ENCODE peak calls at places on chromosomes 7 and 10, in six cellular contexts. C is fibroblast of lung, F is breast epithelium, W is kidney epithelial cell, P is heart left ventricle, R is foreskin keratinocyte. T is an unnamed sample.

GRCh38 chr10:112278871-112279270 is 4.3 kb upstream of the TECTB start:
- DNase-seq in C (no peak), F (no peak), W (no peak), P (no peak), R (no peak), T (no peak)

GRCh38 chr10:103273026-103273425 is 3.9 kb upstream of the INA start:
- DNase-seq in C (peak; percentile 98), F (peak; percentile 45), W (peak; percentile 93), P (no peak), R (peak; percentile 88), T (peak; percentile 98)

GRCh38 chr10:119045561-119045960 is 16.0 kb downstream of the NANOS1 start:
- DNase-seq in C (no peak), F (no peak), W (no peak), P (no peak), R (no peak), T (no peak)

GRCh38 chr10:78777466-78778256 is 291.1 kb upstream of the ZMIZ1 start:
- DNase-seq in C (peak; percentile 40), F (no peak), W (no peak), P (peak; percentile 69), R (no peak), T (no peak)

GRCh38 chr7:124720195-124720594 is 45.4 kb downstream of the GPR37 start:
- DNase-seq in C (peak; percentile 60), F (no peak), W (peak; percentile 21), P (no peak), R (peak; percentile 75), T (no peak)

GRCh38 chr10:20147679-20148078 is 331.4 kb downstream of the PLXDC2 start:
- DNase-seq in C (no peak), F (no peak), W (peak; percentile 2), P (no peak), R (no peak), T (no peak)

GRCh38 chr10:89393898-89394297 is 1.5 kb downstream of the IFIT1 start:
- DNase-seq in C (no peak), F (no peak), W (no peak), P (no peak), R (no peak), T (no peak)

GRCh38 chr10:45380903-45381610 is 7.0 kb downstream of the ALOX5 start:
- DNase-seq in C (no peak), F (no peak), W (no peak), P (no peak), R (no peak), T (no peak)

GRCh38 chr7:158193446-158193845 is 394.2 kb downstream of the PTPRN2 start:
- DNase-seq in C (no peak), F (no peak), W (no peak), P (no peak), R (no peak), T (no peak)

GRCh38 chr7:111756687-111757178 is 194.4 kb upstream of the IMMP2L start:
- DNase-seq in C (peak; percentile 76), F (peak; percentile 44), W (no peak), P (peak; percentile 35), R (no peak), T (peak; percentile 22)

GRCh38 chr7:103866919-103867318 is 122.5 kb downstream of the RELN start:
- DNase-seq in C (no peak), F (no peak), W (no peak), P (no peak), R (no peak), T (no peak)

GRCh38 chr7:157521752-157522151 is 184.9 kb downstream of the DNAJB6 start:
- DNase-seq in C (no peak), F (peak; percentile 7), W (no peak), P (no peak), R (no peak), T (no peak)

GRCh38 chr7:139488810-139489209 is 5.3 kb upstream of the KLRG2 start:
- DNase-seq in C (no peak), F (no peak), W (peak; percentile 53), P (no peak), R (no peak), T (no peak)

GRCh38 chr7:48337012-48337621 is 165.9 kb downstream of the ABCA13 start:
- DNase-seq in C (peak; percentile 9), F (no peak), W (no peak), P (no peak), R (no peak), T (no peak)

GRCh38 chr7:64685091-64685490 is 19.2 kb downstream of the ZNF107 start:
- DNase-seq in C (no peak), F (no peak), W (no peak), P (no peak), R (no peak), T (no peak)

GRCh38 chr7:26348234-26348851 is 56.7 kb downstream of the SNX10 start:
- DNase-seq in C (no peak), F (no peak), W (peak; percentile 78), P (no peak), R (no peak), T (no peak)

GRCh38 chr7:34916267-34916666 is 121.0 kb downstream of the DPY19L1 start:
- DNase-seq in C (no peak), F (no peak), W (no peak), P (no peak), R (no peak), T (no peak)

GRCh38 chr7:119197872-119198527 is 973.5 kb downstream of the ANKRD7 start:
- DNase-seq in C (peak; percentile 48), F (no peak), W (peak; percentile 37), P (no peak), R (peak; percentile 33), T (no peak)

GRCh38 chr10:130717088-130717487 is 580.9 kb downstream of the GLRX3 start:
- DNase-seq in C (no peak), F (no peak), W (no peak), P (no peak), R (no peak), T (no peak)

GRCh38 chr10:130713105-130713504 is 576.9 kb downstream of the GLRX3 start:
- DNase-seq in C (no peak), F (no peak), W (no peak), P (no peak), R (no peak), T (no peak)

GRCh38 chr10:130714700-130715467 is 578.7 kb downstream of the GLRX3 start:
- DNase-seq in C (no peak), F (no peak), W (no peak), P (no peak), R (no peak), T (no peak)

GRCh38 chr10:130713731-130714130 is 577.5 kb downstream of the GLRX3 start:
- DNase-seq in C (no peak), F (no peak), W (no peak), P (no peak), R (no peak), T (no peak)

DNA sequence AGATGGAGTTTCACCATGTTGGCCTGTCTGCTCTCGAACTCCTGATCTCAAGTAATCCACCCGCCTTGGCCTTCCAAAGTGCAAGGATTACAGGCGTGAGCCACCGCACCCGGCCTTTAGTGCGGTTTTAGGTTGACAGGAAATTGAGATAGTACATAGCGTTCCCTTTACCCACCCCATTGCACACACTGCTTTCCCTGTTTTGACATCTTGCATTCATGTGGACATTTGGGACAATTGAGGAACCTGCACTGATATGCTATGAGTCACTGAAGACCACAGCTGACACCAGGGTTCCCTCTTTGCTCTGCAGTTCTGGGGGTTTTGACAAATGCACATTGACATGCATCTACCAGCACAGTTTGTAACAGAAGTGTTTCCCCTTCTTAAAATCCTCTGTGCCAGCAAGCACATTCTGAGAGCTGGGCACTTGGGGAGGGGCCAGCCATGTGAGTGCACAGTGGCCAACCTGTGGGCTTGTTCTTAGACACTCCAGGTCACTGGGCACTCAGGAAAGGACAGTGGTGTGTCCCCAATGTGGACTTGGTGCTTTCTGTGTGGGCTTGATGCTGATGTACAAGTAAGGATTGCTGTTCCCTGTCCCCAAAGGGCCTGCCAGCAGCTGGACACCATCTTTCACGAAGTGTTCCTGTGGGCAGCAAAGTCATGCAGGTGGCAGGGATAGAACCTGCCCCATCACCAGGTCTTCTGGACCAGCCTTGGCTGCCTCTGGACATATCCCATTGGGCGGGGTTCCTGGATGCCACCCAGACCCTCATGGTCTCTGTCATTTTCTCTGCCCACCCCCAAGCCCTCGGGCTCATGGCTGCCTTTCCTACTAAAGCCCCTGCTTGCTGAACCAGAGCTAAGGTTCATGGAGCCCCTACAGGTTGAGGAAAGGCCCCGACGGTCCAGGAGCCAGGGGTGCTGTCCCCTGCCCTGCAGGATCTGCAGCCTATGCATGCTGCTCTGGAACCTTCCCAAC is 579.8 kb downstream of the GLRX3 start:
- DNase-seq in C (no peak), F (no peak), W (no peak), P (no peak), R (no peak), T (no peak)
- TF ChIP-seq CTCF in C (no peak), F (no peak), W (no peak), P (no peak), R (no peak), T (no peak)

GRCh38 chr7:71752171-71752935 is 620.4 kb downstream of the GALNT17 start:
- DNase-seq in C (no peak), F (no peak), W (no peak), P (peak; percentile 31), R (no peak), T (no peak)
- TF ChIP-seq CTCF in C (peak; percentile 39), F (no peak), W (peak; percentile 36), P (peak; percentile 67), R (peak; percentile 79), T (peak; percentile 42)

DNA sequence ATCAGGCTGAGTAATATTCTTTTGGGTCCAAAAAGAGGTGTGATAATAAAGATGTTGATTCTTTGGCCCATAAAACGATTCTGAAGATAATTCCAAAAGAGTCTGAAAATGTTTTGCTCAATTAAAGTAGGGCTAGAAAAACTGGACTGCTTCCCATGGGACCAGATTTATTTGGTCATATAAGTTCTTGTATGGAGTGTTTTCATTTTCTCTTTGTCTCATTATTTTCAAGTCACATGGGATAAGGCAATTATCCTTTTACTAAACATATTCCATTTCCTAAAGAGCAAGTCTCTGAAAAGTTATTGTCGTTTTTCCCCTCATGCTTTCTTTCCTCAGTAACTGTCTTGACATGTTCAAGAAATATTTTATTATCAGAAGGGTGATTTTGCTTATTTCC is 41.5 kb downstream of the CDK6 start:
- DNase-seq in C (no peak), F (no peak), W (no peak), P (no peak), R (no peak), T (no peak)
- TF ChIP-seq CTCF in C (no peak), F (no peak), W (no peak), P (no peak), R (no peak), T (no peak)

GRCh38 chr10:49534670-49535381 is 4.1 kb downstream of the ERCC6 start:
- DNase-seq in C (peak; percentile 84), F (no peak), W (no peak), P (no peak), R (peak; percentile 32), T (no peak)

GRCh38 chr10:49539320-49539885 is 482 bp upstream of the ERCC6 start:
- DNase-seq in C (peak; percentile 58), F (peak; percentile 30), W (no peak), P (peak; percentile 34), R (peak; percentile 40), T (no peak)

GRCh38 chr10:49541762-49542161 is 2.8 kb upstream of the ERCC6 start:
- DNase-seq in C (no peak), F (no peak), W (no peak), P (no peak), R (no peak), T (no peak)

GRCh38 chr10:49542353-49542752 is 3.4 kb upstream of the ERCC6 start:
- DNase-seq in C (no peak), F (no peak), W (no peak), P (no peak), R (no peak), T (no peak)

GRCh38 chr10:49538381-49539319 is at the start of gene ERCC6:
- DNase-seq in C (peak; percentile 98), F (peak; percentile 97), W (peak; percentile 94), P (peak; percentile 97), R (peak; percentile 89), T (peak; percentile 97)
- TF ChIP-seq CTCF in C (no peak), F (no peak), W (no peak), P (peak; percentile 27), R (peak; percentile 29), T (no peak)